ENCODE peak calls at places on chromosomes 1 and 21, in seven cellular contexts. T is H4; V is activated CD8-positive, alpha-beta memory T cell treated with anti-CD3 and anti-CD28 coated beads, Interleukin-2, amount 50 U/mL, for 4 hours; F is tibial nerve; X is activated CD4-positive, alpha-beta T cell treated with anti-CD3 and anti-CD28 coated beads, Interleukin-2, amount 10 ng/mL, durations not matched to agents 7 days and 5 days; H is IMR-90; D is upper lobe of right lung. J is an unnamed sample.

GRCh38 chr1:237444120-237444790 is 402.3 kb downstream of the RYR2 start:
- DNase-seq in T (no peak), V (no peak), F (no peak), X (no peak), H (no peak), D (no peak), J (no peak)

GRCh38 chr1:2174348-2175054 is 20.1 kb downstream of the FAAP20 start:
- DNase-seq in T (peak; percentile 65), V (peak; percentile 45), F (peak; percentile 48), X (peak; percentile 37), H (peak; percentile 54), D (no peak), J (no peak)

GRCh38 chr1:66758247-66758755 is 6.0 kb downstream of the DYNLT5 start:
- DNase-seq in T (no peak), V (no peak), F (no peak), X (no peak), H (peak; percentile 31), D (no peak), J (no peak)

GRCh38 chr21:32382108-32382601 is 10.7 kb downstream of the URB1 start:
- DNase-seq in T (no peak), V (no peak), F (no peak), X (no peak), H (peak; percentile 36), D (no peak), J (no peak)

GRCh38 chr1:198491028-198491427 is 49.5 kb downstream of the ATP6V1G3 start:
- DNase-seq in T (no peak), V (no peak), F (no peak), X (no peak), H (no peak), D (no peak), J (no peak)

GRCh38 chr1:29498126-29499100 is 262.1 kb downstream of the PTPRU start:
- DNase-seq in T (peak; percentile 30), V (no peak), F (no peak), X (no peak), H (peak; percentile 11), D (no peak), J (no peak)

GRCh38 chr1:234724517-234725176 is 114.7 kb upstream of the IRF2BP2 start:
- DNase-seq in T (no peak), V (no peak), F (no peak), X (peak; percentile 28), H (no peak), D (peak; percentile 81), J (no peak)

GRCh38 chr1:91550961-91551360 is 50.3 kb downstream of the CDC7 start:
- DNase-seq in T (no peak), V (no peak), F (no peak), X (no peak), H (no peak), D (no peak), J (no peak)

GRCh38 chr1:113963281-113963906 is 15.9 kb upstream of the OLFML3 start:
- DNase-seq in T (no peak), V (no peak), F (no peak), X (no peak), H (peak; percentile 14), D (no peak), J (no peak)

GRCh38 chr21:38679531-38679930 is 126.2 kb upstream of the ETS2 start:
- DNase-seq in T (peak; percentile 60), V (no peak), F (peak; percentile 11), X (no peak), H (peak; percentile 62), D (no peak), J (no peak)

GRCh38 chr1:44050261-44050660 is 19.0 kb upstream of the SLC6A9 start:
- DNase-seq in T (no peak), V (no peak), F (no peak), X (no peak), H (no peak), D (no peak), J (no peak)

GRCh38 chr1:12208764-12209494 is 20.9 kb upstream of the VPS13D start:
- DNase-seq in T (peak; percentile 69), V (peak; percentile 87), F (peak; percentile 98), X (peak; percentile 87), H (peak; percentile 68), D (peak; percentile 90), J (peak; percentile 95)

GRCh38 chr1:247962911-247963588 is 2.0 kb upstream of the OR2AK2 start:
- DNase-seq in T (peak; percentile 87), V (no peak), F (no peak), X (no peak), H (no peak), D (no peak), J (no peak)

GRCh38 chr1:21673277-21673780 is 4.2 kb upstream of the RAP1GAP start:
- DNase-seq in T (peak; percentile 57), V (no peak), F (peak; percentile 36), X (no peak), H (peak; percentile 25), D (peak; percentile 88), J (no peak)

GRCh38 chr1:178774263-178774662 is 49.2 kb downstream of the RALGPS2 start:
- DNase-seq in T (no peak), V (no peak), F (no peak), X (no peak), H (peak; percentile 28), D (no peak), J (no peak)

GRCh38 chr1:200367841-200368534 is 41.8 kb downstream of the ZNF281 start:
- DNase-seq in T (no peak), V (no peak), F (no peak), X (no peak), H (peak; percentile 85), D (no peak), J (no peak)

GRCh38 chr21:26739189-26739588 is 106.0 kb downstream of the ADAMTS1 start:
- DNase-seq in T (no peak), V (no peak), F (no peak), X (no peak), H (peak; percentile 31), D (no peak), J (no peak)

GRCh38 chr1:165857046-165857801 is 29.8 kb downstream of the UCK2 start:
- DNase-seq in T (no peak), V (no peak), F (no peak), X (no peak), H (peak; percentile 55), D (no peak), J (no peak)

GRCh38 chr1:47436304-47436978 is 1.4 kb upstream of the FOXD2 start:
- DNase-seq in T (peak; percentile 79), V (peak; percentile 78), F (peak; percentile 81), X (peak; percentile 79), H (peak; percentile 65), D (peak; percentile 90), J (peak; percentile 88)

GRCh38 chr1:109712321-109712864 is 342 bp downstream of the GSTM5 start:
- DNase-seq in T (peak; percentile 1), V (no peak), F (no peak), X (no peak), H (no peak), D (no peak), J (no peak)

GRCh38 chr21:24840287-24840686 is 767.0 kb downstream of the MRPL39 start:
- DNase-seq in T (no peak), V (no peak), F (no peak), X (no peak), H (no peak), D (no peak), J (no peak)

GRCh38 chr21:42571391-42572150 is 57.9 kb downstream of the SLC37A1 start:
- DNase-seq in T (no peak), V (no peak), F (no peak), X (no peak), H (no peak), D (peak; percentile 44), J (peak; percentile 6)

GRCh38 chr1:31574749-31575372 is 1.5 kb upstream of the TINAGL1 start:
- DNase-seq in T (no peak), V (no peak), F (no peak), X (peak; percentile 5), H (no peak), D (no peak), J (no peak)

GRCh38 chr1:234957330-234958065 is 171.1 kb downstream of the TOMM20 start:
- DNase-seq in T (peak; percentile 86), V (no peak), F (no peak), X (no peak), H (peak; percentile 93), D (no peak), J (peak; percentile 14)

GRCh38 chr1:18217398-18218043 is 109.9 kb downstream of the IGSF21 start:
- DNase-seq in T (peak; percentile 35), V (no peak), F (peak; percentile 27), X (peak; percentile 20), H (peak; percentile 1), D (no peak), J (peak; percentile 48)

GRCh38 chr1:9233241-9233941 is 1.2 kb upstream of the H6PD start:
- DNase-seq in T (no peak), V (no peak), F (peak; percentile 83), X (no peak), H (peak; percentile 66), D (peak; percentile 92), J (peak; percentile 80)

GRCh38 chr1:33822396-33822795 is 41.5 kb upstream of the HMGB4 start:
- DNase-seq in T (no peak), V (no peak), F (no peak), X (no peak), H (no peak), D (no peak), J (no peak)

GRCh38 chr21:44370027-44370735 is 16.8 kb downstream of the TRPM2 start:
- DNase-seq in T (peak; percentile 63), V (no peak), F (no peak), X (no peak), H (peak; percentile 7), D (peak; percentile 74), J (peak; percentile 54)

GRCh38 chr1:72280131-72280530 is 2.2 kb downstream of the NEGR1 start:
- DNase-seq in T (no peak), V (no peak), F (no peak), X (no peak), H (no peak), D (no peak), J (no peak)

GRCh38 chr1:95547000-95547399 is 313.0 kb downstream of the RWDD3 start:
- DNase-seq in T (no peak), V (no peak), F (no peak), X (no peak), H (no peak), D (no peak), J (no peak)